ENCODE peak calls at places on chromosomes 3 and 15, in four cellular contexts. One of them, this sample, is unnamed.

GRCh38 chr15:59917504-59918157 is 86.5 kb upstream of the FOXB1 start:
- DNase-seq in K562: peak; percentile 62
- DNase-seq in HepG2: peak; percentile 50
- DNase-seq in SK-N-SH: peak; percentile 49
- DNase-seq in this sample: peak; percentile 8

GRCh38 chr3:181105636-181106035 is 116.1 kb upstream of the DNAJC19 start:
- DNase-seq in SK-N-SH: peak; percentile 5
- DNase-seq in HepG2: no peak
- DNase-seq in K562: no peak
- DNase-seq in this sample: no peak

GRCh38 chr15:43204016-43204901 is 16.6 kb downstream of the EPB42 start:
- DNase-seq in HepG2: peak; percentile 53
- DNase-seq in K562: peak; percentile 68
- DNase-seq in SK-N-SH: peak; percentile 70
- DNase-seq in this sample: no peak

GRCh38 chr15:78749831-78750230 is 61.4 kb downstream of the ADAMTS7 start:
- DNase-seq in SK-N-SH: no peak
- DNase-seq in K562: no peak
- DNase-seq in HepG2: no peak
- DNase-seq in this sample: no peak

GRCh38 chr15:38072507-38073277 is 138.3 kb downstream of the TMCO5A start:
- DNase-seq in K562: peak; percentile 31
- DNase-seq in HepG2: peak; percentile 75
- DNase-seq in SK-N-SH: peak; percentile 84
- DNase-seq in this sample: no peak

GRCh38 chr3:56019490-56019889 is 448.8 kb downstream of the ERC2 start:
- DNase-seq in HepG2: no peak
- DNase-seq in K562: no peak
- DNase-seq in SK-N-SH: no peak
- DNase-seq in this sample: no peak

GRCh38 chr3:174438501-174439156 is 420.5 kb upstream of the NAALADL2 start:
- DNase-seq in HepG2: no peak
- DNase-seq in K562: no peak
- DNase-seq in SK-N-SH: no peak
- DNase-seq in this sample: no peak

GRCh38 chr3:4292301-4292700 is 10.9 kb upstream of the SETMAR start:
- DNase-seq in HepG2: no peak
- DNase-seq in K562: no peak
- DNase-seq in SK-N-SH: no peak
- DNase-seq in this sample: no peak

GRCh38 chr15:98658831-98659699 is 10.7 kb downstream of the IGF1R start:
- DNase-seq in HepG2: peak; percentile 66
- DNase-seq in SK-N-SH: peak; percentile 75
- DNase-seq in K562: peak; percentile 56
- DNase-seq in this sample: peak; percentile 11

GRCh38 chr15:73246411-73246810 is 122.3 kb downstream of the HCN4 start:
- DNase-seq in HepG2: no peak
- DNase-seq in K562: no peak
- DNase-seq in SK-N-SH: no peak
- DNase-seq in this sample: no peak

GRCh38 chr3:169886671-169887070 is 16.9 kb upstream of the LRRC31 start:
- DNase-seq in K562: no peak
- DNase-seq in HepG2: no peak
- DNase-seq in SK-N-SH: peak; percentile 11
- DNase-seq in this sample: no peak

GRCh38 chr15:38853608-38854007 is 289.0 kb upstream of the RASGRP1 start:
- DNase-seq in SK-N-SH: no peak
- DNase-seq in K562: peak; percentile 27
- DNase-seq in HepG2: no peak
- DNase-seq in this sample: no peak

GRCh38 chr15:27273506-27273905 is 302.5 kb downstream of the GABRG3 start:
- DNase-seq in K562: no peak
- DNase-seq in SK-N-SH: no peak
- DNase-seq in HepG2: no peak
- DNase-seq in this sample: no peak

GRCh38 chr3:122021811-122022401 is at the start of gene ILDR1:
- DNase-seq in SK-N-SH: peak; percentile 35
- DNase-seq in HepG2: no peak
- DNase-seq in K562: peak; percentile 5
- DNase-seq in this sample: no peak

GRCh38 chr3:176359211-176359610 is 838.1 kb downstream of the TBL1XR1 start:
- DNase-seq in HepG2: no peak
- DNase-seq in K562: no peak
- DNase-seq in SK-N-SH: peak; percentile 13
- DNase-seq in this sample: no peak

GRCh38 chr15:45155739-45156138 is 25.9 kb downstream of the DUOX1 start:
- DNase-seq in HepG2: no peak
- DNase-seq in SK-N-SH: no peak
- DNase-seq in K562: no peak
- DNase-seq in this sample: no peak

GRCh38 chr3:134294302-134294925 is 43.8 kb upstream of the RYK start:
- DNase-seq in K562: no peak
- DNase-seq in HepG2: no peak
- DNase-seq in SK-N-SH: no peak
- DNase-seq in this sample: peak; percentile 75

GRCh38 chr15:43954181-43954621 is 127.4 kb downstream of the WDR76 start:
- DNase-seq in SK-N-SH: no peak
- DNase-seq in K562: no peak
- DNase-seq in HepG2: no peak
- DNase-seq in this sample: no peak

GRCh38 chr3:59766165-59766872 is 716.5 kb upstream of the CFAP20DC start:
- DNase-seq in SK-N-SH: no peak
- DNase-seq in HepG2: no peak
- DNase-seq in K562: no peak
- DNase-seq in this sample: no peak

GRCh38 chr3:59769132-59769531 is 719.3 kb upstream of the CFAP20DC start:
- DNase-seq in HepG2: no peak
- DNase-seq in SK-N-SH: no peak
- DNase-seq in K562: no peak
- DNase-seq in this sample: no peak

GRCh38 chr3:59758672-59759071 is 708.8 kb upstream of the CFAP20DC start:
- DNase-seq in SK-N-SH: no peak
- DNase-seq in HepG2: no peak
- DNase-seq in K562: no peak
- DNase-seq in this sample: no peak

GRCh38 chr3:59759298-59760169 is 709.7 kb upstream of the CFAP20DC start:
- DNase-seq in HepG2: peak; percentile 9
- DNase-seq in SK-N-SH: no peak
- DNase-seq in K562: no peak
- DNase-seq in this sample: no peak

GRCh38 chr3:59764131-59764530 is 714.3 kb upstream of the CFAP20DC start:
- DNase-seq in K562: no peak
- DNase-seq in SK-N-SH: no peak
- DNase-seq in HepG2: no peak
- DNase-seq in this sample: no peak
- TF ChIP-seq FOXM1 in K562: no peak
- TF ChIP-seq FOXM1 in SK-N-SH: no peak
- TF ChIP-seq FOXM1 in HepG2: no peak
- TF ChIP-seq FOXM1 in this sample: no peak

DNA sequence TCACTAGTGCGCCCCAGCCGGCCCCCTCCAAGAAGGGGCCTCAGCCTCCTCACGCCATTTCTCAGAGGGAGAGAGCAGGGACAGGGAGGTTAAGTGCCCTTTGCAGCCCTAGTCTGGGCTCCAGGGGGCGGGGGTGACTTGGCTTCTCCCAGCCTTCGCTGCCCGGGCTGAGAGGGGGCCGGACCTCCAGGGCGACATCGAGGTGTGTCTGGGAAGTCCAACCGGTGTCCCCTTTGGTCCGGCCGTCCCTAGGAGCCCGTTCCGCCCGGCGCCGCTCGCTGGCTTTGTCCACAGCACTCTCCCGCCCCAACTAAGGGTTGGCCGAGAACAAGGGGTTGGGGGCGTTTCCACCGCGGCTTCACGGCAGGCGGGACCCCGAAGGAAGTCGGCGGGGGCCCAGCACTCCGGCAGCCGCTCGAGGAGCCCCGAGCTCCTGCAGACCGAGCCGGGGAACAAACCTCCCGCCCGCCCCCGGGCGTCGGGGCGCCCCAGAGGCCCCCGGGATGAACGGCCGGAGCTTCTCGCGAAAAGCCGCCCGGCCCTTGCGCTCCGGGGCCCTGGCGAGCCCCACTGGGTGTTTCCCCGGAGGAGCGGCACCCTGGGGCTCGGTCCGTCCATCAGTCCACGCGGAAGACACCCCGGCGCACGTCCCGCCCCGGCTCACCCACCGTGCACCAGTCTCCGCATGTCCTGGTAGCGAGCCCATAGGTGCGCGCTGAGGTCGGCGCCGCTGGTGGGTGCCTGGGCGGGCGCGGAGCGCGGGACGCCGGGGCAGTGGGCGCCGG is 627 bp downstream of the NT5DC2 start:
- DNase-seq in SK-N-SH: peak; percentile 60
- DNase-seq in HepG2: no peak
- DNase-seq in K562: no peak
- DNase-seq in this sample: no peak
- TF ChIP-seq GABPA in SK-N-SH: no peak
- TF ChIP-seq GABPA in HepG2: no peak
- TF ChIP-seq GABPA in K562: peak; percentile 52
- TF ChIP-seq GABPA in this sample: no peak

GRCh38 chr15:62663547-62663946 is 379.0 kb upstream of the TPM1 start:
- DNase-seq in HepG2: no peak
- DNase-seq in SK-N-SH: no peak
- DNase-seq in K562: no peak
- DNase-seq in this sample: no peak

DNA sequence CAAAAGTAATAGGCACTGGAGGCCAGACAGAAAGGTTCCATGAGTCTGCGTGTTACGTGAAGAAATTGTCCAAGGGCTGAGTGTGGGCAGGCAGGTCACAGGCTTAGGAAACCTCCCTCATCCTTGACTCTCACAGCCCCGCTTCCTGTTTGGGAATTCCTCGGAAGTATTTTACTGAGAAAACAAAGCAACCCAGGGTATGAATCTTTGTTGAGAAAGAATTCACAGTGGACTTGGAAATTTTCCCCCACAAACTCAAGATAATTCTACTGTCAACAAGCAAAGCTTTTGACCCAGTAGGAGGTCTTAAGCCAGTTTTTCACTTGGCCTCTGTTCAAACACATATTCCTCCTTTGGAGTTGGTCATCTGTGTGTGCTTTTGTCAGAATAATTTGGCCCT is 377.1 kb upstream of the TPM1 start:
- DNase-seq in SK-N-SH: no peak
- DNase-seq in HepG2: peak; percentile 26
- DNase-seq in K562: no peak
- DNase-seq in this sample: no peak
- TF ChIP-seq FOXM1 in SK-N-SH: no peak
- TF ChIP-seq FOXM1 in HepG2: no peak
- TF ChIP-seq FOXM1 in K562: no peak
- TF ChIP-seq FOXM1 in this sample: no peak

GRCh38 chr3:100210777-100211145 is 50.0 kb upstream of the TBC1D23 start:
- DNase-seq in HepG2: no peak
- DNase-seq in K562: no peak
- DNase-seq in SK-N-SH: no peak
- DNase-seq in this sample: no peak
- TF ChIP-seq GABPA in HepG2: no peak
- TF ChIP-seq GABPA in K562: no peak
- TF ChIP-seq GABPA in SK-N-SH: no peak
- TF ChIP-seq GABPA in this sample: no peak